ENCODE peak calls at places on chromosomes 7 and 10, in six cellular contexts. H is HepG2, A is H1, K is GM12878, P is GM12891, B is K562. N is an unnamed sample.
A peak's percentile ranks its signal among the peaks of the same experiment; 100 is the strongest.

GRCh38 chr10:132110713-132111112 is 45.0 kb downstream of the JAKMIP3 start:
- DNase-seq in A (no peak), K (no peak), B (no peak), P (no peak), H (no peak), N (no peak)

GRCh38 chr10:72812798-72813430 is 80.6 kb upstream of the OIT3 start:
- DNase-seq in B (no peak), H (no peak), P (no peak), A (no peak), K (no peak), N (no peak)

GRCh38 chr10:97635577-97635976 is 2.3 kb upstream of the MORN4 start:
- DNase-seq in K (no peak), H (no peak), A (no peak), P (no peak), B (no peak), N (no peak)

GRCh38 chr10:127715782-127716378 is 21.1 kb upstream of the FOXI2 start:
- DNase-seq in A (no peak), B (no peak), H (peak; percentile 39), K (no peak), P (no peak), N (no peak)

GRCh38 chr7:93889261-93889660 is 1.3 kb downstream of the TFPI2 start:
- DNase-seq in B (no peak), H (no peak), A (no peak), K (no peak), P (no peak), N (no peak)

GRCh38 chr10:62424026-62424425 is 49.9 kb downstream of the ZNF365 start:
- DNase-seq in H (no peak), P (no peak), B (no peak), A (no peak), K (no peak), N (no peak)

GRCh38 chr10:118259288-118259906 is 82.7 kb downstream of the FAM204A start:
- DNase-seq in H (peak; percentile 19), B (peak; percentile 44), K (no peak), P (no peak), A (peak; percentile 85), N (no peak)

GRCh38 chr10:16408379-16408778 is 28.4 kb upstream of the PTER start:
- DNase-seq in H (no peak), K (no peak), B (no peak), A (no peak), P (no peak), N (no peak)

GRCh38 chr7:154672659-154673415 is 330.1 kb downstream of the PAXIP1 start:
- DNase-seq in K (no peak), H (no peak), A (no peak), B (peak; percentile 84), P (no peak), N (no peak)

GRCh38 chr10:83692196-83692595 is 447.1 kb upstream of the GHITM start:
- DNase-seq in A (no peak), P (no peak), K (no peak), H (no peak), B (no peak), N (no peak)

DNA sequence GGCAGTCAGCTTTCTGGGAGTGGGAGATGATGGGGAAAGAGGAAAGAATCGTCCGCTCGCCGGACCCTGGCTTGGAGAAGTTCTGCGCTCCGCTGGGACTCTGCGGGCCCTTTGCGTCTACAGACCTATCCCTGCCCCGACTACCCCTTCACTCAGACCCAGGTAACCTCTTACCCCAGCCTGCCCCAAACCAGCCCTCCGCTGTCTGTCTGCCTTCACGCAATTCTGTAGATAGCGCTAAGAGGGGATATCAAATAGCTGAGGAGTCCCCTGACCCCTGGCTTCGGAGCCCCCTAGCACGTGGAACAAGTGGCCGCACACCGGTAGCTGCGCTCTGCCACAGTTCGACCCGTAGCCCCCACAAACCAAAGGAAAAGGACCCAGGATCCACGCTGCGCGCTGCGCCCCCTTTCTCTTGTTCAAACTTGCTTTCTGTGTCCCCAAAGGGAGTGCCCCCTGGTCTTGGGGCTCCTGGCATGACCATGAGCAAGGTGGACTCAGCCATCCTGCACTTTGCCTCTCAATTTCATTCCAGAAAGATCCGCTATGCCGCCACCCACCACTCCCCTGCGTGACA is 7.0 kb downstream of the HOXA4 start:
- DNase-seq in P (no peak), H (no peak), B (no peak), A (peak; percentile 63), K (no peak), N (no peak)
- TF ChIP-seq POLR2A in P (no peak), H (no peak), B (no peak), A (no peak), K (no peak), N (no peak)

GRCh38 chr10:27356738-27357137 is 116.1 kb upstream of the ACBD5 start:
- DNase-seq in A (no peak), P (no peak), K (no peak), B (no peak), H (no peak), N (no peak)
- TF ChIP-seq TAF1 in A (no peak), P (no peak), K (no peak), B (no peak), H (no peak), N (no peak)

DNA sequence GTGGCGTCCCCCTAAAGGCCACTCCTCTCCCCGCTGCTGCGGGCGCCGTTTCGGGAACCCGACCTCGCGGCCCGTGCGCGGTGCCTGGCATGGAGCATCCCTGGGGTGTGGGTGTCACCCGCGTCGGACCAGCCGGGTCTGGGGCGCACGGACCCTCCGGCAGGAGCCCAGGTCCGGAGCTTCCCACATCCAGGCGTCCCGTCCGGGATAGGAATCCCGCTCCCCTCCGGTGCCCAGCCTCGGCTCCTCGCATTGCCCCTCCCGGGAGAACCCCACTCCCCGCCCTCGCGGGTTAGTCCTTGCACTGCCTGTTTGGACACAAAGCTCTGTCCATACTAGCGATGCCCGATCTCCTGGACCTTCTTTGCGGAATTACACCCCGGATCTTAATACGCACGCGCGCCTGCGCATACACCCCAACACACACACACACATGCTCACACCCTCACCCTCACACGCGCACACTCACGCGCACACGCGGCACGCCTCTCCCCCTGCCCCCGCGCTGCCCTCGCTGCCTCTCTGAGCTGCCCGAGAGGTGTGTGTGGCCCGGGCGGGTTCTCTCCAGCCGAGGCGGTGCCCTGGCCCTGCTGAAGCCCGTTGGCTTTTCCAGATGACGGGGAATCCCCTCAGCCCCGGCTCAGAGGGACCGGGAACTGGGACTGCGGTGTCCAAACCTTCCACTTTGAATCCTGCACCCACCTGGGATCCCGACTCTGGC is 925 bp downstream of the MTURN start:
- DNase-seq in P (peak; percentile 54), H (peak; percentile 30), B (peak; percentile 59), A (peak; percentile 72), K (no peak), N (peak; percentile 51)
- TF ChIP-seq POLR2A in P (no peak), H (no peak), B (no peak), A (no peak), K (no peak), N (no peak)

GRCh38 chr7:20539201-20539600 is 76.3 kb upstream of the ABCB5 start:
- DNase-seq in H (peak; percentile 21), B (peak; percentile 10), A (no peak), P (no peak), K (no peak), N (no peak)
- TF ChIP-seq TAF1 in H (no peak), B (no peak), A (no peak), P (no peak), K (no peak), N (no peak)

GRCh38 chr7:3300651-3301471 is at the start of gene SDK1:
- DNase-seq in H (peak; percentile 73), B (peak; percentile 86), K (no peak), P (peak; percentile 74), A (peak; percentile 94), N (peak; percentile 75)
- TF ChIP-seq POLR2A in H (no peak), B (no peak), K (no peak), P (no peak), A (no peak), N (no peak)

DNA sequence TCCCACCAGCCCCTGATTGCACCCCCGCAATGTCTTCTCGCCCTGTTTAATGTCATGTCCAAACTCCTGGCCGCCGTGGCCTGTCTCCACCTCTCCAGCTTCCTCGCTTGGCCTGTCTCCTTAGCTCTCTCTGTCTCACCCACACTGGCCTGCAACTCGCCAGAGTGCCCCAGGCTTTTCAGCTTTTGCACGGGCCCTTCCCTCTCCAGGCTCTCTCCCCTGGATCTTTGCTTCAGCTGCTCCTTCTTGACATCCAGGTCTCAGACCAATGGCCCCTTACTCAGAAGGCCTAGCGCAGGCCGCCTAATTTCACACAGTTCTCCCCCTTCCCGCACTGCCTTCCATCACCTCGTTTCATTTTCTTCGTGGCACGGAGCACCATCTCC is 523 bp upstream of the AGK start:
- DNase-seq in H (no peak), K (no peak), P (peak; percentile 4), B (peak; percentile 35), A (peak; percentile 51), N (peak; percentile 10)
- TF ChIP-seq TAF1 in H (no peak), K (no peak), P (no peak), B (no peak), A (no peak), N (no peak)